ENCODE peak calls at places on chromosomes 3 and 15, in five cellular contexts. V, S, U, G and A are unnamed samples.

GRCh38 chr3:13414040-13414729 is 5.9 kb downstream of the NUP210 start:
- ATAC-seq in V (no peak), S (peak; percentile 69), G (peak; percentile 89), U (peak; percentile 79), A (peak; percentile 71)

GRCh38 chr3:56870436-56870835 is 68.7 kb upstream of the ARHGEF3 start:
- ATAC-seq in U (no peak), G (no peak), V (no peak), S (no peak), A (no peak)

GRCh38 chr3:193261970-193262369 is 20.9 kb downstream of the PLAAT1 start:
- ATAC-seq in S (peak; percentile 28), U (no peak), G (no peak), V (no peak), A (no peak)

GRCh38 chr3:45078910-45079522 is 52.9 kb downstream of the CLEC3B start:
- ATAC-seq in S (no peak), G (no peak), V (no peak), U (no peak), A (no peak)

GRCh38 chr3:195803309-195803908 is 8.3 kb downstream of the MUC4 start:
- ATAC-seq in U (no peak), G (no peak), V (peak; percentile 30), S (peak; percentile 63), A (peak; percentile 80)

GRCh38 chr3:71372911-71373637 is 210.5 kb downstream of the FOXP1 start:
- ATAC-seq in V (no peak), G (peak; percentile 69), S (no peak), U (no peak), A (no peak)

GRCh38 chr3:128062033-128062745 is 10.0 kb downstream of the SEC61A1 start:
- ATAC-seq in S (peak; percentile 17), G (peak; percentile 44), U (no peak), V (no peak), A (no peak)

GRCh38 chr3:100682854-100683760 is 26.2 kb upstream of the TFG start:
- ATAC-seq in G (peak; percentile 56), S (peak; percentile 30), U (no peak), V (no peak), A (no peak)

GRCh38 chr15:39455502-39455991 is 125.3 kb upstream of the THBS1 start:
- ATAC-seq in U (peak; percentile 25), G (peak; percentile 57), V (no peak), S (no peak), A (no peak)

GRCh38 chr15:52438047-52438446 is 90.6 kb downstream of the MYO5A start:
- ATAC-seq in U (peak; percentile 52), V (peak; percentile 10), S (no peak), G (peak; percentile 48), A (no peak)

GRCh38 chr3:136262559-136262958 is 12.4 kb downstream of the PCCB start:
- ATAC-seq in G (no peak), S (peak; percentile 78), V (no peak), U (no peak), A (no peak)

GRCh38 chr3:136258199-136258598 is 8.1 kb downstream of the PCCB start:
- ATAC-seq in U (no peak), V (no peak), S (no peak), G (no peak), A (no peak)

GRCh38 chr3:136266468-136266867 is 16.3 kb downstream of the PCCB start:
- ATAC-seq in V (no peak), S (no peak), G (peak; percentile 79), U (no peak), A (no peak)

GRCh38 chr3:136263251-136263650 is 13.1 kb downstream of the PCCB start:
- ATAC-seq in U (no peak), G (no peak), V (no peak), S (no peak), A (no peak)

DNA sequence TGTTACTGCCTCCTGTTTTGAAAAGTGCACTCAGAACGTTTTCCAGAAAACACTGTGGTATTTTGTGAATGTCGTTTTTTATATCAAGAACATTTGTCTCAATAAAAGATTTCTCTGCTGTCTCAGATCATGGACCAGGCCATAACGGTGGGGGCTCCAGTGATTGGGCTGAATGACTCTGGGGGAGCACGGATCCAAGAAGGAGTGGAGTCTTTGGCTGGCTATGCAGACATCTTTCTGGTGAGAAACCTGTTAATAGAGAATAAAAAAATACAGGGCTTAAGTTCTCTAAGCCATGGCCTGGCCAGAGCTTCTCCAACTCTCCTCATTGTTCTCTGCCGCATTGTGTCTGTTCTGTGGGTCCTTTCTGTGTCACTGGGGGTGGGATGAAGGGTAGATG is 11.7 kb downstream of the PCCB start:
- ATAC-seq in U (no peak), V (no peak), G (no peak), S (no peak), A (no peak)
- H3K27ac ChIP-seq in U (no peak overlapping the region), V (no peak overlapping the region), G (no peak overlapping the region), S (no peak overlapping the region), A (no peak overlapping the region)

GRCh38 chr3:61855211-61855610 is 293.8 kb downstream of the PTPRG start:
- ATAC-seq in U (no peak), S (no peak), G (no peak), V (no peak), A (no peak)

GRCh38 chr3:61853912-61854311 is 292.5 kb downstream of the PTPRG start:
- ATAC-seq in U (no peak), S (peak; percentile 27), V (peak; percentile 23), G (peak; percentile 55), A (no peak)

GRCh38 chr3:61861410-61861809 is 300.0 kb downstream of the PTPRG start:
- ATAC-seq in V (no peak), G (peak; percentile 10), U (no peak), S (no peak), A (no peak)

GRCh38 chr3:61857297-61857696 is 295.9 kb downstream of the PTPRG start:
- ATAC-seq in U (no peak), G (peak; percentile 36), V (no peak), S (no peak), A (no peak)

GRCh38 chr3:61858054-61858453 is 296.7 kb downstream of the PTPRG start:
- ATAC-seq in V (peak; percentile 79), U (peak; percentile 77), S (peak; percentile 56), G (peak; percentile 53), A (no peak)
- TF ChIP-seq CTCF in V (peak; percentile 60), U (no peak), S (peak; percentile 58), G (peak; percentile 27), A (peak; percentile 41)

GRCh38 chr3:188303823-188304222 is 149.9 kb downstream of the LPP start:
- ATAC-seq in S (no peak), V (no peak), G (no peak), U (no peak), A (no peak)

GRCh38 chr3:188305220-188305619 is 151.3 kb downstream of the LPP start:
- ATAC-seq in V (no peak), U (peak; percentile 52), S (no peak), G (no peak), A (no peak)

GRCh38 chr3:188310270-188310710 is 156.3 kb downstream of the LPP start:
- ATAC-seq in U (no peak), S (no peak), G (no peak), V (no peak), A (no peak)

GRCh38 chr3:188306435-188306980 is 152.6 kb downstream of the LPP start:
- ATAC-seq in S (no peak), U (no peak), V (no peak), G (no peak), A (no peak)

DNA sequence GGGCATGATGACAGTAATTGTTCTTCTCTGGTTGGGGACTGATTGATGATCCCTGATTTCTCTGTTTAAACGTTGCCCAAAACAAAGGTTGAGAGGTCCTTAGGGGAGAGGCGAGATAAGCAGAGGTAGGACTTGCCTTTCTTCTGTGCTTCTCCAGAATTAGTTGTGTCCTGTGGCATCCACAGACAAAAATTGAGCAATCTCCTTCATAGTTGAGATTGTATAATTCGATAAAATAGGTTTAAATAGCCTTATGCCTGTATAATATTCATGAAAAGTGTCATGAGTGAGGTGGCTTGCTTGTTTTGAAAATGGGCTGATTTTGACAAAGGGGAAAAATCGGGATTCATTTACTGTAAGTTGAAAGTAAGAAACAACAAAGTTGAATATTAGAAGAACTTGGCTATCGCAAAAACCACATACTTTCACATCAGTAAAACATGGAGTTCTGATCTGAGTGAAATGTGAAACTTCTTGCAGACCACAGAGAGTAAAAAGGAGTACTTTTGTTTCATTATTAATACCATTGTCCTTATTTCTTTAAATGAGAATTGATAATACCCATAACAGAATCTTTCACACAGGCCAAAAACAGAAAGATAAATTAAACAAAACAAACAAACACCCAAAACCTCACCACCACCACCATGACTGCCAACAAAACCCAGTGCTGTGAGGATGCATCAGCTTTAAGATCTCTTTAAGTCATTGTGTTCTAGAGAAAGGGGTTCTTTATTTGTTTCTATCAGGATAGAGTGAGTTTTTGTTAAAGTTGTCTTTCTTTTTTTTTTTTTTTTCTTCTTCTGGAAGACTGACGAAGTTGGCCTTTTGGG is 155.7 kb downstream of the LPP start:
- ATAC-seq in S (no peak), V (no peak), U (no peak), G (peak; percentile 89), A (no peak)
- H3K4me3 ChIP-seq in S (no peak overlapping the region), V (no peak overlapping the region), U (no peak overlapping the region), G (no peak overlapping the region), A (no peak overlapping the region)

DNA sequence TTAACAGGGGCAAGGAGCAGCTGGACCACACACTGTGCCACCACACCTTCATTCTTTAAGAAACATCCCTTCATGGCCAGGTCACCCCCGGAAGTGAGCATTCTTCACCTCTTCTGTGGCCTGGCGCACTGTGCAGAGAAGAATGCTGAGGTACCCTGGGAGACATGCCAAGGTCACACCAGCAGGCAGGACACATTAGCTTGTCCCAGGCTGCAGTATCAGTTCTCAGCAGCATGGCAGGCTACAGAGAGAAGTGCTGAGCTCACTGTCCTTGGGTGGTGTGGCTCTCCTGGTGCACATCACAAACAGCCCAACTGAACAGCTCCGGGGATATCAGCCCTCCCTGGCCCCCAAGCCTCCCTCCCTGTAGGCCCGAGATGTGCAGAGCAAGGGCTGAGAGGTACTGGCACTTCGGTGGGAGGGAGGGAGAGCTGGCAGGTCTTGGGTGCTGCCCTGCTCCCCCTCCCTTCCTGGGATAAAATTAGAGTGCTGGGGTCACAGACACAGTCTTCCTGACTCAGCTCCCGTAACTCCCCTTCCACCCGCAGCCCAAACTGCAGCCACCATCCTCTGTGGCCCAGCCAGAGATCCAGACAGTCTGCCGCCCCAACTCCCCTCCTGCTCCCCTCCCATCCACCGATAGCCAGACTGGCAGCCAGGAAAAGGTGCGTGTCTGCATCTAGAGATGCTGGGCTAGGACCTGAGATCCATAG is 13.4 kb downstream of the SEMA7A start:
- ATAC-seq in S (peak; percentile 72), V (peak; percentile 80), G (peak; percentile 41), U (no peak), A (no peak)
- H3K27ac ChIP-seq in S (no peak overlapping the region), V (no peak overlapping the region), G (peak overlapping the region; percentile 49), U (no peak overlapping the region), A (no peak overlapping the region)